ENCODE peak calls at places on chromosome 10, in eight cellular contexts. One of them, this sample, is unnamed.

GRCh38 chr10:76433161-76434005 is 1002.0 kb downstream of the LRMDA start:
- DNase-seq in fibroblast of lung: no peak
- DNase-seq in keratinocyte: no peak
- DNase-seq in aorta: no peak
- DNase-seq in dorsolateral prefrontal cortex: no peak
- DNase-seq in A549: no peak
- DNase-seq in tibial nerve: no peak
- DNase-seq in trophoblast cell: no peak
- DNase-seq in this sample: no peak

GRCh38 chr10:47217123-47217522 is 82.9 kb upstream of the GDF10 start:
- DNase-seq in fibroblast of lung: no peak
- DNase-seq in A549: no peak
- DNase-seq in dorsolateral prefrontal cortex: no peak
- DNase-seq in tibial nerve: no peak
- DNase-seq in trophoblast cell: no peak
- DNase-seq in aorta: no peak
- DNase-seq in keratinocyte: no peak
- DNase-seq in this sample: no peak

GRCh38 chr10:88477343-88478085 is 105.6 kb downstream of the RNLS start:
- DNase-seq in aorta: no peak
- DNase-seq in tibial nerve: no peak
- DNase-seq in dorsolateral prefrontal cortex: no peak
- DNase-seq in trophoblast cell: peak; percentile 79
- DNase-seq in A549: no peak
- DNase-seq in fibroblast of lung: peak; percentile 23
- DNase-seq in keratinocyte: no peak
- DNase-seq in this sample: no peak

GRCh38 chr10:30558411-30558810 is 71.1 kb downstream of the LYZL2 start:
- DNase-seq in trophoblast cell: no peak
- DNase-seq in fibroblast of lung: no peak
- DNase-seq in keratinocyte: no peak
- DNase-seq in aorta: no peak
- DNase-seq in dorsolateral prefrontal cortex: no peak
- DNase-seq in A549: no peak
- DNase-seq in tibial nerve: no peak
- DNase-seq in this sample: no peak

GRCh38 chr10:102545997-102546396 is 42.2 kb downstream of the SUFU start:
- DNase-seq in aorta: no peak
- DNase-seq in dorsolateral prefrontal cortex: peak; percentile 14
- DNase-seq in A549: no peak
- DNase-seq in keratinocyte: no peak
- DNase-seq in fibroblast of lung: no peak
- DNase-seq in tibial nerve: no peak
- DNase-seq in trophoblast cell: no peak
- DNase-seq in this sample: no peak

GRCh38 chr10:74924251-74924954 is 98.0 kb downstream of the KAT6B start:
- DNase-seq in A549: no peak
- DNase-seq in fibroblast of lung: peak; percentile 98
- DNase-seq in aorta: no peak
- DNase-seq in dorsolateral prefrontal cortex: no peak
- DNase-seq in trophoblast cell: peak; percentile 66
- DNase-seq in keratinocyte: peak; percentile 66
- DNase-seq in tibial nerve: no peak
- DNase-seq in this sample: no peak

GRCh38 chr10:115417585-115418265 is 324.6 kb downstream of the ATRNL1 start:
- DNase-seq in tibial nerve: no peak
- DNase-seq in aorta: peak; percentile 21
- DNase-seq in A549: peak; percentile 10
- DNase-seq in fibroblast of lung: peak; percentile 72
- DNase-seq in keratinocyte: no peak
- DNase-seq in dorsolateral prefrontal cortex: no peak
- DNase-seq in trophoblast cell: peak; percentile 23
- DNase-seq in this sample: peak; percentile 81

GRCh38 chr10:1364151-1364910 is 308.1 kb downstream of the WDR37 start:
- DNase-seq in trophoblast cell: no peak
- DNase-seq in dorsolateral prefrontal cortex: no peak
- DNase-seq in A549: no peak
- DNase-seq in fibroblast of lung: no peak
- DNase-seq in keratinocyte: peak; percentile 40
- DNase-seq in aorta: no peak
- DNase-seq in tibial nerve: no peak
- DNase-seq in this sample: no peak

GRCh38 chr10:104478380-104478779 is 124.7 kb downstream of the CFAP58 start:
- DNase-seq in trophoblast cell: no peak
- DNase-seq in tibial nerve: no peak
- DNase-seq in dorsolateral prefrontal cortex: no peak
- DNase-seq in fibroblast of lung: no peak
- DNase-seq in keratinocyte: no peak
- DNase-seq in aorta: no peak
- DNase-seq in A549: no peak
- DNase-seq in this sample: no peak

GRCh38 chr10:128493811-128494210 is 367.6 kb upstream of the MKI67 start:
- DNase-seq in fibroblast of lung: no peak
- DNase-seq in tibial nerve: no peak
- DNase-seq in dorsolateral prefrontal cortex: no peak
- DNase-seq in trophoblast cell: peak; percentile 97
- DNase-seq in keratinocyte: no peak
- DNase-seq in aorta: no peak
- DNase-seq in A549: no peak
- DNase-seq in this sample: no peak

GRCh38 chr10:43904301-43904700 is 255.6 kb upstream of the ZNF32 start:
- DNase-seq in fibroblast of lung: no peak
- DNase-seq in keratinocyte: no peak
- DNase-seq in trophoblast cell: no peak
- DNase-seq in tibial nerve: no peak
- DNase-seq in A549: no peak
- DNase-seq in aorta: no peak
- DNase-seq in dorsolateral prefrontal cortex: no peak
- DNase-seq in this sample: no peak

GRCh38 chr10:86117051-86117450 is 249.5 kb downstream of the GRID1 start:
- DNase-seq in dorsolateral prefrontal cortex: no peak
- DNase-seq in tibial nerve: no peak
- DNase-seq in aorta: no peak
- DNase-seq in keratinocyte: no peak
- DNase-seq in fibroblast of lung: no peak
- DNase-seq in A549: no peak
- DNase-seq in trophoblast cell: no peak
- DNase-seq in this sample: no peak

DNA sequence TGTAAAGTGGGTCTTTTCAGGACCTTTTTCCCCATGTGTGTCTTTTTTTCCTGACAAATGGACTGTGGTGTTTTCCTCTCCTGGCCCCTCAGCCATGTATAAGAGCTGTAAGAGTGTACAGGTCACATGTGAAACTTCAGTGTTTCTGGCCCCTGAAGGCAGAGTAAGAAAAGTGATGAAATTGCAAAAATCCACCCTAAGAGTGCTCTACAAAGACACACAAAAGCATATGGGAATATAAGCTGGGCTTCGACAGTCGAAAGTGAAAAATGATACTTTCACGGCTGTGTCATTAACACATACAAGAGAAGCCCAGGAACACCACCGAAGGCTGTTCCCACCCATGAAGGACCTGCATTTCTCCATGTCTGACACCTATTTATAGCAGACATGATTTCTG is 192.2 kb downstream of the PARD3 start:
- DNase-seq in aorta: no peak
- DNase-seq in keratinocyte: no peak
- DNase-seq in fibroblast of lung: no peak
- DNase-seq in tibial nerve: no peak
- DNase-seq in dorsolateral prefrontal cortex: no peak
- DNase-seq in trophoblast cell: no peak
- DNase-seq in A549: no peak
- DNase-seq in this sample: no peak
- H3K27ac ChIP-seq in aorta: no peak overlapping the region
- H3K27ac ChIP-seq in keratinocyte: no peak overlapping the region
- H3K27ac ChIP-seq in fibroblast of lung: no peak overlapping the region
- H3K27ac ChIP-seq in tibial nerve: no peak overlapping the region
- H3K27ac ChIP-seq in dorsolateral prefrontal cortex: no peak overlapping the region
- H3K27ac ChIP-seq in trophoblast cell: no peak overlapping the region
- H3K27ac ChIP-seq in A549: no peak overlapping the region
- H3K27ac ChIP-seq in this sample: no peak overlapping the region

GRCh38 chr10:98267894-98268693 is at the start of gene LOXL4:
- DNase-seq in dorsolateral prefrontal cortex: no peak
- DNase-seq in tibial nerve: no peak
- DNase-seq in A549: peak; percentile 32
- DNase-seq in fibroblast of lung: peak; percentile 37
- DNase-seq in aorta: no peak
- DNase-seq in trophoblast cell: peak; percentile 25
- DNase-seq in keratinocyte: no peak
- DNase-seq in this sample: peak; percentile 60
- H3K27ac ChIP-seq in dorsolateral prefrontal cortex: peak within 1 kb of the TSS; percentile 64
- H3K27ac ChIP-seq in tibial nerve: peak within 1 kb of the TSS; percentile 75
- H3K27ac ChIP-seq in A549: peak within 1 kb of the TSS; percentile 88
- H3K27ac ChIP-seq in fibroblast of lung: peak within 1 kb of the TSS; percentile 69
- H3K27ac ChIP-seq in aorta: peak within 1 kb of the TSS; percentile 40
- H3K27ac ChIP-seq in trophoblast cell: no peak within 1 kb of the TSS
- H3K27ac ChIP-seq in keratinocyte: no peak within 1 kb of the TSS
- H3K27ac ChIP-seq in this sample: no peak within 1 kb of the TSS

GRCh38 chr10:28841625-28842024 is 164.3 kb downstream of the BAMBI start:
- DNase-seq in dorsolateral prefrontal cortex: no peak
- DNase-seq in trophoblast cell: peak; percentile 4
- DNase-seq in A549: no peak
- DNase-seq in tibial nerve: no peak
- DNase-seq in fibroblast of lung: peak; percentile 67
- DNase-seq in keratinocyte: no peak
- DNase-seq in aorta: no peak
- DNase-seq in this sample: no peak

GRCh38 chr10:28849309-28849708 is 172.0 kb downstream of the BAMBI start:
- DNase-seq in dorsolateral prefrontal cortex: no peak
- DNase-seq in keratinocyte: no peak
- DNase-seq in A549: no peak
- DNase-seq in trophoblast cell: peak; percentile 81
- DNase-seq in tibial nerve: no peak
- DNase-seq in fibroblast of lung: no peak
- DNase-seq in aorta: no peak
- DNase-seq in this sample: no peak

GRCh38 chr10:28840954-28841353 is 163.6 kb downstream of the BAMBI start:
- DNase-seq in fibroblast of lung: peak; percentile 17
- DNase-seq in trophoblast cell: no peak
- DNase-seq in keratinocyte: no peak
- DNase-seq in tibial nerve: no peak
- DNase-seq in aorta: no peak
- DNase-seq in A549: no peak
- DNase-seq in dorsolateral prefrontal cortex: no peak
- DNase-seq in this sample: no peak

GRCh38 chr10:28842321-28842720 is 165.0 kb downstream of the BAMBI start:
- DNase-seq in keratinocyte: no peak
- DNase-seq in fibroblast of lung: peak; percentile 71
- DNase-seq in A549: no peak
- DNase-seq in trophoblast cell: peak; percentile 48
- DNase-seq in aorta: no peak
- DNase-seq in tibial nerve: no peak
- DNase-seq in dorsolateral prefrontal cortex: no peak
- DNase-seq in this sample: no peak

GRCh38 chr10:28845009-28845682 is 167.8 kb downstream of the BAMBI start:
- DNase-seq in fibroblast of lung: peak; percentile 81
- DNase-seq in keratinocyte: no peak
- DNase-seq in dorsolateral prefrontal cortex: no peak
- DNase-seq in trophoblast cell: no peak
- DNase-seq in aorta: no peak
- DNase-seq in A549: no peak
- DNase-seq in tibial nerve: no peak
- DNase-seq in this sample: no peak
- H3K27ac ChIP-seq in fibroblast of lung: no peak overlapping the region
- H3K27ac ChIP-seq in keratinocyte: no peak overlapping the region
- H3K27ac ChIP-seq in dorsolateral prefrontal cortex: no peak overlapping the region
- H3K27ac ChIP-seq in trophoblast cell: no peak overlapping the region
- H3K27ac ChIP-seq in aorta: no peak overlapping the region
- H3K27ac ChIP-seq in A549: no peak overlapping the region
- H3K27ac ChIP-seq in tibial nerve: no peak overlapping the region
- H3K27ac ChIP-seq in this sample: no peak overlapping the region

GRCh38 chr10:130440494-130440893 is 304.3 kb downstream of the GLRX3 start:
- DNase-seq in fibroblast of lung: no peak
- DNase-seq in dorsolateral prefrontal cortex: no peak
- DNase-seq in A549: no peak
- DNase-seq in trophoblast cell: no peak
- DNase-seq in tibial nerve: no peak
- DNase-seq in aorta: no peak
- DNase-seq in keratinocyte: no peak
- DNase-seq in this sample: no peak

GRCh38 chr10:130441041-130441440 is 304.9 kb downstream of the GLRX3 start:
- DNase-seq in trophoblast cell: no peak
- DNase-seq in tibial nerve: no peak
- DNase-seq in aorta: no peak
- DNase-seq in A549: no peak
- DNase-seq in keratinocyte: no peak
- DNase-seq in fibroblast of lung: no peak
- DNase-seq in dorsolateral prefrontal cortex: no peak
- DNase-seq in this sample: no peak

GRCh38 chr10:130436633-130437032 is 300.4 kb downstream of the GLRX3 start:
- DNase-seq in keratinocyte: no peak
- DNase-seq in trophoblast cell: no peak
- DNase-seq in dorsolateral prefrontal cortex: no peak
- DNase-seq in tibial nerve: no peak
- DNase-seq in A549: no peak
- DNase-seq in aorta: no peak
- DNase-seq in fibroblast of lung: no peak
- DNase-seq in this sample: no peak

GRCh38 chr10:130439796-130440195 is 303.6 kb downstream of the GLRX3 start:
- DNase-seq in dorsolateral prefrontal cortex: peak; percentile 4
- DNase-seq in tibial nerve: no peak
- DNase-seq in keratinocyte: no peak
- DNase-seq in aorta: no peak
- DNase-seq in fibroblast of lung: no peak
- DNase-seq in trophoblast cell: no peak
- DNase-seq in A549: no peak
- DNase-seq in this sample: no peak

DNA sequence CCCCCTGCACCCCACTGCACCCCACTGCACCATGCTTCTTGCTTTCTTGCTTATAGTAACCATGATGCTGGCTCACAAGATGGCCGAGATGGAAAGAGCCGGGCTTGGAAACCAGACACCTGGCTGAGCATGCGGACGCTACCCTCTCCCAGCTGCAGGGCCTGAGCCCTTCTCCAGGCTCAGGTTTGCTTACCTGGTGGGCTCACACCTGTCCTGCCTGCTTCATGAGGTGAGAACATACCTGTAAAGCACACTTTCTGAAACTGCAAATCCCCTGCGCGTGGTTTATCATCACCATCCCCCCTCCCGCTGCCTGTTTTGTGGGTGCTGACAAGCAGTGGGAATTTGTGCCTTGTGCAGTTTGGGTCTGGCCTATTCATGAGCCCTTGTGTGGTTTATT is 302.7 kb downstream of the GLRX3 start:
- DNase-seq in keratinocyte: no peak
- DNase-seq in fibroblast of lung: no peak
- DNase-seq in aorta: no peak
- DNase-seq in tibial nerve: no peak
- DNase-seq in trophoblast cell: no peak
- DNase-seq in dorsolateral prefrontal cortex: no peak
- DNase-seq in A549: no peak
- DNase-seq in this sample: no peak
- H3K27ac ChIP-seq in keratinocyte: no peak overlapping the region
- H3K27ac ChIP-seq in fibroblast of lung: no peak overlapping the region
- H3K27ac ChIP-seq in aorta: no peak overlapping the region
- H3K27ac ChIP-seq in tibial nerve: no peak overlapping the region
- H3K27ac ChIP-seq in trophoblast cell: no peak overlapping the region
- H3K27ac ChIP-seq in dorsolateral prefrontal cortex: no peak overlapping the region
- H3K27ac ChIP-seq in A549: no peak overlapping the region
- H3K27ac ChIP-seq in this sample: no peak overlapping the region

GRCh38 chr10:25059990-25060389 is 43.6 kb downstream of the THNSL1 start:
- DNase-seq in trophoblast cell: peak; percentile 99
- DNase-seq in fibroblast of lung: peak; percentile 51
- DNase-seq in A549: peak; percentile 78
- DNase-seq in tibial nerve: peak; percentile 38
- DNase-seq in keratinocyte: peak; percentile 96
- DNase-seq in aorta: peak; percentile 88
- DNase-seq in dorsolateral prefrontal cortex: peak; percentile 24
- DNase-seq in this sample: no peak
- H3K27ac ChIP-seq in trophoblast cell: peak overlapping the region; percentile 90
- H3K27ac ChIP-seq in fibroblast of lung: no peak overlapping the region
- H3K27ac ChIP-seq in A549: peak overlapping the region; percentile 95
- H3K27ac ChIP-seq in tibial nerve: no peak overlapping the region
- H3K27ac ChIP-seq in keratinocyte: peak overlapping the region; percentile 99
- H3K27ac ChIP-seq in aorta: no peak overlapping the region
- H3K27ac ChIP-seq in dorsolateral prefrontal cortex: peak overlapping the region; percentile 7
- H3K27ac ChIP-seq in this sample: no peak overlapping the region